ENCODE peak calls at places on chromosomes 3 and 15, in nine cellular contexts. D, N, E, W, O, G, H, J and A are unnamed samples.

GRCh38 chr3:126103121-126104027 is 19.4 kb upstream of the SLC41A3 start:
- DNase-seq in D (no peak), N (no peak), E (peak; percentile 64), W (no peak), O (no peak), G (no peak), H (no peak), J (no peak), A (no peak)

GRCh38 chr3:104279617-104280016 is 1087.1 kb upstream of the ALCAM start:
- DNase-seq in D (no peak), N (no peak), E (no peak), W (peak; percentile 41), O (no peak), G (no peak), H (peak; percentile 28), J (no peak), A (peak; percentile 58)

GRCh38 chr15:57235865-57236264 is 140.4 kb upstream of the CGNL1 start:
- DNase-seq in D (no peak), N (no peak), E (no peak), W (no peak), O (no peak), G (peak; percentile 72), H (no peak), J (peak; percentile 73), A (peak; percentile 34)

GRCh38 chr3:197846491-197846890 is 55.4 kb downstream of the LRCH3 start:
- DNase-seq in D (no peak), N (no peak), E (no peak), W (no peak), O (no peak), G (no peak), H (no peak), J (no peak), A (no peak)

GRCh38 chr3:71022552-71023335 is 560.8 kb downstream of the FOXP1 start:
- DNase-seq in D (no peak), N (no peak), E (no peak), W (peak; percentile 36), O (no peak), G (no peak), H (no peak), J (peak; percentile 3), A (no peak)

GRCh38 chr3:139468407-139468806 is 7.9 kb downstream of the RBP2 start:
- DNase-seq in D (no peak), N (no peak), E (no peak), W (no peak), O (no peak), G (no peak), H (no peak), J (no peak), A (no peak)

GRCh38 chr3:116000315-116000714 is 377.0 kb downstream of the GAP43 start:
- DNase-seq in D (peak; percentile 36), N (no peak), E (no peak), W (peak; percentile 89), O (no peak), G (no peak), H (peak; percentile 76), J (no peak), A (peak; percentile 73)

GRCh38 chr3:126394179-126394976 is at the start of gene CFAP100:
- DNase-seq in D (no peak), N (no peak), E (no peak), W (no peak), O (peak; percentile 51), G (peak; percentile 37), H (no peak), J (peak; percentile 56), A (peak; percentile 19)

GRCh38 chr3:177776656-177777055 is 579.4 kb upstream of the TBL1XR1 start:
- DNase-seq in D (no peak), N (no peak), E (no peak), W (peak; percentile 73), O (no peak), G (peak; percentile 35), H (no peak), J (no peak), A (no peak)

GRCh38 chr15:28974142-28974541 is 88.4 kb downstream of the APBA2 start:
- DNase-seq in D (no peak), N (no peak), E (peak; percentile 74), W (no peak), O (no peak), G (no peak), H (no peak), J (no peak), A (no peak)

GRCh38 chr15:52423852-52424251 is 104.8 kb downstream of the MYO5A start:
- DNase-seq in D (no peak), N (no peak), E (no peak), W (no peak), O (no peak), G (no peak), H (no peak), J (no peak), A (no peak)

GRCh38 chr3:126342991-126343661 is 14.1 kb downstream of the KLF15 start:
- DNase-seq in D (peak; percentile 14), N (no peak), E (peak; percentile 68), W (no peak), O (no peak), G (no peak), H (no peak), J (no peak), A (no peak)

GRCh38 chr15:40925863-40926658 is 3.1 kb upstream of the DLL4 start:
- DNase-seq in D (no peak), N (no peak), E (peak; percentile 79), W (no peak), O (peak; percentile 28), G (peak; percentile 76), H (no peak), J (no peak), A (no peak)

GRCh38 chr15:19973718-19974117 is 567.9 kb downstream of the GOLGA6L6 start:
- DNase-seq in D (no peak), N (no peak), E (no peak), W (no peak), O (no peak), G (no peak), H (no peak), J (no peak), A (no peak)

GRCh38 chr3:67077656-67078055 is 79.5 kb downstream of the KBTBD8 start:
- DNase-seq in D (no peak), N (no peak), E (no peak), W (peak; percentile 58), O (no peak), G (no peak), H (peak; percentile 11), J (no peak), A (peak; percentile 57)

GRCh38 chr15:58524247-58524646 is 92.5 kb downstream of the LIPC start:
- DNase-seq in D (no peak), N (no peak), E (no peak), W (peak; percentile 72), O (no peak), G (no peak), H (no peak), J (no peak), A (no peak)

GRCh38 chr3:16513141-16514020 is at the start of gene RFTN1:
- DNase-seq in D (no peak), N (peak; percentile 64), E (peak; percentile 91), W (peak; percentile 27), O (peak; percentile 71), G (no peak), H (no peak), J (no peak), A (no peak)

GRCh38 chr15:88930579-88930978 is 17.4 kb upstream of the MFGE8 start:
- DNase-seq in D (no peak), N (no peak), E (no peak), W (no peak), O (no peak), G (no peak), H (no peak), J (no peak), A (no peak)

GRCh38 chr15:62879770-62880169 is 162.8 kb upstream of the TPM1 start:
- DNase-seq in D (no peak), N (no peak), E (no peak), W (no peak), O (no peak), G (no peak), H (no peak), J (no peak), A (no peak)

GRCh38 chr15:56047354-56047753 is 53.9 kb upstream of the NEDD4 start:
- DNase-seq in D (no peak), N (no peak), E (no peak), W (no peak), O (no peak), G (no peak), H (no peak), J (no peak), A (no peak)